ENCODE peak calls at places on chromosome 19, in nine cellular contexts. O is suprapubic skin, T is fibroblast of pulmonary artery, C is nephron progenitor cell, H is activated B cell treated with CpG ODN at 0.5 μM for 24 hours, G is upper lobe of right lung, I is ascending aorta, N is HFF-Myc, L is choroid plexus epithelial cell. A is an unnamed sample.

GRCh38 chr19:41930926-41931592 is 2.8 kb upstream of the ERFL start:
- DNase-seq in C (no peak), T (no peak), H (no peak), L (no peak), O (no peak), N (no peak), G (no peak), I (no peak), A (no peak)

GRCh38 chr19:54415208-54415900 is at the start of gene TTYH1:
- DNase-seq in L (no peak), O (no peak), T (no peak), H (peak; percentile 42), G (no peak), C (peak; percentile 78), I (no peak), N (no peak), A (no peak)

GRCh38 chr19:11446652-11447301 is 11.3 kb downstream of the PRKCSH start:
- DNase-seq in L (peak; percentile 40), I (no peak), C (peak; percentile 82), N (no peak), T (peak; percentile 33), O (no peak), H (peak; percentile 61), G (peak; percentile 82), A (peak; percentile 47)

GRCh38 chr19:58345558-58345957 is 7.7 kb downstream of the A1BG start:
- DNase-seq in T (no peak), I (no peak), L (no peak), O (no peak), H (no peak), G (no peak), N (no peak), C (no peak), A (no peak)

GRCh38 chr19:2983351-2984195 is 6.2 kb downstream of the TLE6 start:
- DNase-seq in T (peak; percentile 77), N (no peak), O (peak; percentile 87), H (peak; percentile 24), C (no peak), L (peak; percentile 86), I (peak; percentile 53), G (peak; percentile 72), A (peak; percentile 56)

GRCh38 chr19:3188627-3189596 is 3.2 kb downstream of the NCLN start:
- DNase-seq in L (no peak), C (no peak), I (no peak), T (no peak), N (no peak), G (peak; percentile 73), O (no peak), H (no peak), A (no peak)

GRCh38 chr19:34436716-34437115 is 8.5 kb downstream of the UBA2 start:
- DNase-seq in H (no peak), I (no peak), O (no peak), L (peak; percentile 84), C (no peak), N (no peak), T (peak; percentile 47), G (no peak), A (no peak)

GRCh38 chr19:53994811-53995210 is 3.4 kb downstream of the CACNG6 start:
- DNase-seq in N (no peak), T (no peak), H (no peak), O (no peak), I (no peak), G (no peak), C (no peak), L (no peak), A (no peak)

GRCh38 chr19:55384576-55385235 is 614 bp upstream of the TMEM238 start:
- DNase-seq in G (no peak), H (no peak), N (no peak), I (no peak), O (no peak), L (no peak), T (no peak), C (no peak), A (no peak)

GRCh38 chr19:13794388-13794751 is 873 bp upstream of the ZSWIM4 start:
- DNase-seq in T (peak; percentile 93), O (peak; percentile 89), N (peak; percentile 75), I (peak; percentile 54), G (peak; percentile 74), C (no peak), H (no peak), L (peak; percentile 99), A (peak; percentile 87)

GRCh38 chr19:42220751-42221097 is 612 bp downstream of the ZNF526 start:
- DNase-seq in I (no peak), N (no peak), C (no peak), G (no peak), L (no peak), O (no peak), H (no peak), T (no peak), A (no peak)

GRCh38 chr19:8526345-8527062 is 12.5 kb upstream of the ZNF414 start:
- DNase-seq in L (peak; percentile 93), I (peak; percentile 61), G (peak; percentile 94), O (peak; percentile 93), N (peak; percentile 63), C (peak; percentile 98), H (peak; percentile 43), T (peak; percentile 93), A (peak; percentile 94)

DNA sequence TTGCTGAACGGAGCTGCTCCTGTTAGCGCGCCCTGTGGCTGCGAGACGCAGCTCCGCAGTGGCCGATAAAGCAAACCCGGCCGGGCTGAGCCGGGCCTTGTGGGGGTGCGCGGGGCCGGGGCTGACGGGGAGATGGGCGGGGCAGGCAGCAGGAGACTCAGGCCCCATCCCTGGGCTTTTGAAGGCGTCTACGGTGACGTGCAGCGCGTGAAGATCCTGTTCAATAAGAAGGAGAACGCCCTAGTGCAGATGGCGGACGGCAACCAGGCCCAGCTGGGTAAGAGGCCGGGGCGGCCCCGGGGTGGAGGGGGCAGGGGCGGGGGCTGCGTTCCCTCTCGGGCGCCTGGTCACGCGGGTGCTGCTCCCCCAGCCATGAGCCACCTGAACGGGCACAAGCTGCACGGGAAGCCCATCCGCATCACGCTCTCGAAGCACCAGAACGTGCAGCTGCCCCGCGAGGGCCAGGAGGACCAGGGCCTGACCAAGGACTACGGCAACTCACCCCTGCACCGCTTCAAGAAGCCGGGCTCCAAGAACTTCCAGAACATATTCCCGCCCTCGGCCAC is 11.0 kb downstream of the PTBP1 start:
- DNase-seq in L (no peak), H (no peak), N (no peak), T (no peak), I (no peak), G (peak; percentile 60), C (no peak), O (no peak), A (no peak)
- TF ChIP-seq CTCF in L (no peak), H (no peak), N (no peak), T (no peak), I (no peak), G (no peak), C (no peak), O (no peak), A (no peak)

DNA sequence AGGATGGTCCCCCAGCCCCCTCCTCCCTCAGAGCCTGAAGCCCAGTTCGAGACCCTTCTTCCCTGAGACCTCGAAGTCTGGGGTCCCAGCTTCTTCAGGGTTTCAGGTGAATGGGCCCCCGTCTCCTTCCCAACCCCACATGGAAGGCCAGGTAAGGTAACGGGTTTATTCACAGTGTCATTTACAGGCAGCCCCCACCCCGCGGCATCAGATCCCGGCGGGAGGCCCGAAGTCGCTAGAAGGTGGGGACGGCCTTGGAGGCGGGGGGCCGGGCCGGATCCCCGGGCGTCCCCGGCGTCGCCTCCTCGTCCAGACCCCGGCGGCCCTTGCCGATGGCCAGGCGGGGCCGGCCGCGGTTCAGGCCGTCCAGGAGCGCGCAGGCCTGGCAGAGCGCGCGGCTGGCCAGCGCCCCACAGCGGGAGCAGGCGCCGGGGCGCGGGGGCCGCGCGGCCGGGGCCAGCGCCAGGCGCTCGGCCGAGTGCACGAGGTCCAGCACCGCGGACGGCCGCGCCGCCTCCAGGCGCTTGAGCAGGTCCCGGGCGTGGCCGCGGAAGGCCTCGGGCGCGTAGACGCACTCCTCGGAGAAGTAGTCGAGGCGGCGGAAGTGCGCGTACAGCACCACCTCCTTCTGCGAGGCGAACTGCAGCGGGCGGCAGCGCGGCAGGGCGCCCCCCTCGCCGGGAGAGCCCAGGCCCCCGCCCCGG is 9.7 kb downstream of the CTU1 start:
- DNase-seq in I (no peak), H (no peak), G (peak; percentile 81), N (no peak), O (no peak), C (no peak), L (peak; percentile 52), T (no peak), A (no peak)
- TF ChIP-seq CTCF in I (no peak), H (no peak), G (no peak), N (no peak), O (no peak), C (no peak), L (no peak), T (no peak), A (no peak)

GRCh38 chr19:4979211-4979807 is 10.4 kb downstream of the KDM4B start:
- DNase-seq in L (no peak), T (no peak), I (no peak), G (no peak), C (no peak), O (no peak), H (no peak), N (no peak), A (no peak)

GRCh38 chr19:4980087-4980486 is 11.2 kb downstream of the KDM4B start:
- DNase-seq in N (no peak), O (no peak), T (no peak), L (no peak), H (no peak), C (no peak), G (no peak), I (no peak), A (no peak)

GRCh38 chr19:4977299-4978174 is 8.6 kb downstream of the KDM4B start:
- DNase-seq in O (peak; percentile 81), C (no peak), L (peak; percentile 94), N (peak; percentile 74), G (no peak), H (peak; percentile 47), I (no peak), T (peak; percentile 92), A (peak; percentile 43)

GRCh38 chr19:4974855-4975469 is 6.0 kb downstream of the KDM4B start:
- DNase-seq in I (no peak), T (no peak), O (no peak), L (no peak), N (no peak), G (no peak), H (no peak), C (no peak), A (no peak)

GRCh38 chr19:4976412-4977298 is 7.7 kb downstream of the KDM4B start:
- DNase-seq in I (peak; percentile 63), T (peak; percentile 99), O (peak; percentile 88), L (peak; percentile 98), G (peak; percentile 87), N (peak; percentile 90), H (no peak), C (no peak), A (peak; percentile 97)
- TF ChIP-seq CTCF in I (peak; percentile 42), T (peak; percentile 73), O (no peak), L (peak; percentile 76), G (peak; percentile 61), N (peak; percentile 67), H (no peak), C (no peak), A (peak; percentile 58)

GRCh38 chr19:17703823-17704463 is 15.3 kb upstream of the MAP1S start:
- DNase-seq in L (peak; percentile 77), C (peak; percentile 70), N (no peak), I (no peak), H (peak; percentile 70), O (no peak), G (peak; percentile 74), T (peak; percentile 66), A (peak; percentile 46)
- TF ChIP-seq CTCF in L (peak; percentile 88), C (peak; percentile 73), N (peak; percentile 70), I (peak; percentile 59), H (peak; percentile 64), O (peak; percentile 51), G (peak; percentile 91), T (peak; percentile 86), A (peak; percentile 70)

GRCh38 chr19:12669272-12670158 is 2.9 kb downstream of the WDR83 start:
- DNase-seq in G (peak; percentile 90), C (peak; percentile 79), I (peak; percentile 40), T (peak; percentile 89), O (peak; percentile 88), L (peak; percentile 91), H (peak; percentile 70), N (peak; percentile 47), A (peak; percentile 83)
- TF ChIP-seq CTCF in G (no peak), C (no peak), I (no peak), T (no peak), O (no peak), L (peak; percentile 16), H (no peak), N (no peak), A (no peak)